ENCODE peak calls at places on chromosomes 12 and 14, in seven cellular contexts. Y, L, C, I, X, R and T are unnamed samples.

GRCh38 chr14:60838601-60839000 is 104.0 kb downstream of the MNAT1 start:
- DNase-seq in L (no peak), R (no peak), I (peak), C (no peak), X (no peak), Y (no peak), T (no peak)

GRCh38 chr12:31796270-31796951 is 67.6 kb upstream of the AMN1 start:
- DNase-seq in L (no peak), I (no peak), C (no peak), X (no peak), Y (no peak), R (no peak), T (no peak)

GRCh38 chr12:48991247-48992050 is 7.7 kb downstream of the DDN start:
- DNase-seq in X (no peak), I (no peak), L (no peak), C (no peak), R (no peak), Y (no peak), T (no peak)

GRCh38 chr14:50985124-50985815 is 41.0 kb upstream of the PYGL start:
- DNase-seq in I (no peak), C (no peak), L (no peak), X (no peak), Y (no peak), R (no peak), T (no peak)

GRCh38 chr14:20427231-20428009 is 8.5 kb downstream of the KLHL33 start:
- DNase-seq in Y (no peak), L (no peak), X (no peak), C (no peak), R (peak), I (no peak), T (no peak)

GRCh38 chr14:75561013-75561432 is 17.4 kb upstream of the FLVCR2 start:
- DNase-seq in Y (peak), C (peak), L (no peak), I (peak), X (peak), R (peak), T (no peak)

GRCh38 chr14:80136358-80136757 is 74.9 kb downstream of the DIO2 start:
- DNase-seq in L (no peak), C (no peak), X (no peak), Y (no peak), I (no peak), R (no peak), T (no peak)

GRCh38 chr14:68781161-68782021 is 11.5 kb downstream of the ZFP36L1 start:
- DNase-seq in X (no peak), R (no peak), I (no peak), Y (peak), L (no peak), C (no peak), T (no peak)

GRCh38 chr12:102534899-102535298 is 54.5 kb upstream of the IGF1 start:
- DNase-seq in I (no peak), C (no peak), Y (no peak), X (no peak), L (no peak), R (no peak), T (no peak)

GRCh38 chr12:126588586-126589249 is 1523.5 kb downstream of the AACS start:
- DNase-seq in I (no peak), R (peak), L (no peak), C (no peak), X (no peak), Y (no peak), T (no peak)

GRCh38 chr14:58923751-58924405 is 264.6 kb upstream of the DAAM1 start:
- DNase-seq in I (no peak), C (no peak), R (no peak), Y (no peak), L (no peak), X (no peak), T (no peak)

GRCh38 chr14:79043194-79043889 is 873.2 kb downstream of the NRXN3 start:
- DNase-seq in C (no peak), I (no peak), X (no peak), R (no peak), Y (no peak), L (no peak), T (no peak)

DNA sequence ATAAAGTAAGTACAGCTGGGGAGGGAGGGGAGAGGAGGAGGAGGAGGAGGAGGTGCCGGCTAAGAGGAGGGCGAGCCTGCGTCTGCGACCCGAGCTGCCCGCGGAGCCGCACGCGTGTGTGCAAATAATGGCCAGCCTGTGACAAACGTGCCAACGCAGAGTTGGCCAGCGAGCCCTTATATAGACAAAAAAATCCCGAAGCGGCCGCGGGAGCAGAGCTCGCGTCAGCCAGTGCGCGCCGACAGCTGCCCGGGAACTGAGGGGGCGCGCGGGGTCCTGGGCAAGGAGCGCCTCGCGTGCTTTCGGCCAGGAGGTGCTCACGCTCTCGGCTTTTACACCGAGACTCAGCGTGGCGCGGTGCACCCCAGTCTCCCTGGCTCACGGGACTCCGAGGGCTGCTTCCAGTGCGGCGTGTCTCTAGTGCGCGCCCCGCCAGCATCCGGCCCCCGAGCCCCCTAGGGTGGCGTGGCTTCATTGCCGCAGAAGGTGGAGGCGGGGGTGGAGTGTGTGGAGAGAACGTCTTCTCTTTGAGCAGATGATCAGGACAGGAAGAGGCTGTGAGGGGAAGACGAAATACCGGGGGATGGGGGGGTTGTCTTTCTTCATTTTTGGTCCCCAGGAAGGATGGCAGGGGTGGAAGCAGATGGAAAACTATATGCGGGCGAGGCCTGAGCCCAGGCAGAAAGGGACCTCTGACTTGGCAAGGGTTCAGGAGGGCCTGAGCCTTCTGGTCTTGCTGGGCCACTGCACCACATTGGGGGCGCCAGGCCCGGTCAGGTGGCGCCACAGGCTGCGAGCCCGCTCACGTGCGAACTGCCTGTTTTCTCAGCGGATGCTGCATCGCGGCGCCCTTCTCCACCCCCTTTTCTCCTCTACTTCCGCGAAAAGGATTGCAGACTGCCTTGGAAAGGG is 659 bp downstream of the SLC16A7 start:
- DNase-seq in Y (peak), X (peak), L (peak), I (peak), C (peak), R (peak), T (peak)
- TF ChIP-seq CTCF in Y (no peak), X (no peak), L (peak), I (no peak), C (no peak), R (no peak), T (no peak)

GRCh38 chr12:6946920-6947374 is 3.1 kb downstream of the C12orf57 start:
- DNase-seq in I (no peak), Y (no peak), C (no peak), L (no peak), X (peak), R (no peak), T (no peak)

GRCh38 chr12:6950401-6950801 is 755 bp upstream of the PTPN6 start:
- DNase-seq in C (no peak), X (no peak), R (no peak), Y (no peak), L (no peak), I (no peak), T (no peak)

GRCh38 chr12:6950944-6951540 is at the start of gene PTPN6:
- DNase-seq in X (peak), C (no peak), Y (peak), L (no peak), R (no peak), I (no peak), T (no peak)

GRCh38 chr12:6947615-6948014 is 3.5 kb upstream of the PTPN6 start:
- DNase-seq in X (no peak), I (no peak), L (no peak), R (no peak), C (no peak), Y (no peak), T (no peak)

GRCh38 chr12:6949063-6949594 is 2.0 kb upstream of the PTPN6 start:
- DNase-seq in C (no peak), Y (no peak), R (no peak), I (no peak), X (peak), L (no peak), T (no peak)
- TF ChIP-seq CTCF in C (no peak), Y (no peak), R (no peak), I (no peak), X (no peak), L (no peak), T (no peak)

GRCh38 chr12:54689984-54690383 is 41.8 kb upstream of the DCD start:
- DNase-seq in Y (no peak), X (no peak), C (no peak), L (no peak), I (no peak), R (peak), T (no peak)
- TF ChIP-seq CTCF in Y (no peak), X (no peak), C (no peak), L (peak), I (no peak), R (peak), T (no peak)

GRCh38 chr12:111057726-111058125 is 137.3 kb upstream of the MYL2 start:
- DNase-seq in X (no peak), C (no peak), I (no peak), L (no peak), R (peak), Y (no peak), T (no peak)

GRCh38 chr12:111055181-111055880 is 135.0 kb upstream of the MYL2 start:
- DNase-seq in R (no peak), Y (no peak), I (peak), X (no peak), C (no peak), L (no peak), T (no peak)

DNA sequence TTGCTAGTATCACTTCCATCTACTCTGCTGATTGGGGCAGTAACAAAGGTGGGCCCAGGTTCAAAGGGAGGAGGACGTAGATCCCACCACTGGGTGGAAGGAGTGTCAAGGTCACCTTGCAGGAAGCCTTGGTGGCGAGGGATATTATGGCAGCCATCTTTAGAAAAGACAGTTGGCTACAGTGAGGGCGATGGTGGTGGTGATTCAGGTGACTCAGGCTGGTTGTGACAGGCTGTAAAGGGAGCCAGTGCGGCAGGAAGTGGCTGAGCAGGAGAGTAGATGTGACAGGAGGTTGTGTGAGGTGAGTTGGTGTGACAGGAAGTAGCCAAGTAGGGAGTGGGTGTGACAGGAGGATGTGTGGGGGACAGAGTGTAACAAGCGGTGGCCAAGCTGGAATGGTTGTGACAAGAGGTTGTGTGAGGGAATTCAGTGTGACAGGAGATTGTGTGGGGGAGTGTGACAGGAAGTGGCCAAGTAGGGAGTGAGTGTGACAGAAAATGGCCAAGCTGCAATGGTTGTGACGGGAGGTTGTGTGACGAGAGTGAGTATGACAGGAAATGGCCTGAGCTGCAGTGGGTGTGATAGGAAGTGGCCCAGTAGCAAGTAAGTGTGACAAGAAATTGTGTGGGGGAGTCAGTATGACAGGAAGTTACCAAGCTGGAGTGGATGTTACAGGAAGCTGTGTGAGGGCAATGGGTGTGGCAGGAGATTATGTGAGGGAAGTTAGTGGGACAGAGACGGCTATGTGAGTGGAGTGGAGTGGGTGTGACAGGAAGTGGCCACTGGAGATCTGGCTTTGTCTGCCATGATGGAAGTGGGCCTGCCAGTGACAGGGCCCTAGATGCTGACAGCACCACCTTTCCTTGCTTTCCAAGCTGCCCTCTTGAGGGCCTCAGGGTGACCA is 136.5 kb upstream of the MYL2 start:
- DNase-seq in I (no peak), Y (peak), L (no peak), R (peak), C (no peak), X (no peak), T (no peak)
- TF ChIP-seq CTCF in I (no peak), Y (no peak), L (no peak), R (no peak), C (no peak), X (no peak), T (no peak)

DNA sequence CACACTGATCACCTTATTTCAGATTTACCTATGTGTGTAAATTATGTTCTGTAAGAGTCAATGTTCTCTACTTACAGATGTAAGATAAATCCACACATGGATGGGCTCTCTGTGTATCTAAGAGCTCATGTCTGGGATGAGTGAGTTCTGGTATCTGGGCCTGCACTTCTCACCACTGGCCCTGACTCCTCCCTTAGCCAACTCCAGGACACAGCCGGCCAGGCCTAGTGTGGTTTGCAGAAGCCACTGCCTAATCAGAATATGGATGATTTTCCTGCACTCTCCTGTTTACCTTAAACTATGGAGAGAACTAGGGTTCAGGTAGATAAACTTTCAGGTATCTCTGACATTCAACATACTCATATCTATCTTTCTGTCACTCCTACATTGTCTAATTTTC is 1284.8 kb downstream of the TMEM121 start:
- DNase-seq in R (no peak), Y (no peak), C (no peak), L (no peak), X (no peak), I (no peak), T (peak)
- TF ChIP-seq CTCF in R (no peak), Y (no peak), C (no peak), L (no peak), X (no peak), I (no peak), T (no peak)

GRCh38 chr12:90512518-90512917 is 442.5 kb downstream of the CCER1 start:
- DNase-seq in R (no peak), Y (no peak), L (no peak), X (no peak), C (no peak), I (no peak), T (no peak)
- TF ChIP-seq CTCF in R (no peak), Y (no peak), L (no peak), X (no peak), C (no peak), I (no peak), T (no peak)

GRCh38 chr12:12613334-12613733 is 1.7 kb downstream of the CREBL2 start:
- DNase-seq in C (no peak), Y (no peak), R (no peak), I (no peak), L (no peak), X (no peak), T (no peak)
- TF ChIP-seq CTCF in C (no peak), Y (no peak), R (no peak), I (no peak), L (no peak), X (no peak), T (no peak)

DNA sequence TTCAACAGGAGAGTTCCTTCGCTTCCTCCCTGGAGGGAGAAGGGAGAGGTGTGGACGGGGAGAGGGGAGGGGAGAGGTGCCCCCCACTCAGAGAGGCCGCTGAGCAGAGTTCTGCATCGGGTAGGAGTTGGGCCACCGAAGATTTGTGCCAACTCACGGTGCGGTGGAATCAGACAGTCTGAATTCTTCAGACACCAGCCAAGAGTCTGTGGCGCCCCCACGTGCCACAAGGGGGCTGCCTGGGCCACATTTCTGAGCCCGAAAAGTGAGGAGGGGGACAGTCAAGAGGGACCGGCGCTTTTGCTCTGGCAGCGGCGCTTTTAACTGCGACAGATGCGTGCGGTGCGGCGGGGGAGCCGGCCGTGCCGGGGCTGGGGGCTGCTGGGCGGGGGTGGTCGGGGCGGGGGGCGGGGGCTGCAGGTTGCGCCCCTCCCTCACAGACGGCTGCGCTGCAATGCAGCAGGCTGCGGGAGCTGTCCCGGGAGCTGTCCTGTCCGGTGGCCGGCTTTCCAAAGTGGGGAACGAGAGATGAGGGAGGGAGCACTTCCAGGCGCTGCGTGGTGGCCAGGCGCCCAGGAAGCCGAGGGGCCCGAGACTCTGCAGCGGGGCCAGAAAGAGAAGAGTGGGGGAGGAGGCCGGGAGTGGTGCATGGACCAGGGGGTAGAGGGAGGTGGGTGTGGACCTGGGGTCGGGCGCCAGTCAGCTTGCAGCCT is 941 bp upstream of the RTL1 start:
- DNase-seq in I (peak), X (no peak), Y (no peak), C (no peak), L (no peak), R (peak), T (no peak)
- TF ChIP-seq CTCF in I (no peak), X (no peak), Y (no peak), C (no peak), L (peak), R (peak), T (no peak)

DNA sequence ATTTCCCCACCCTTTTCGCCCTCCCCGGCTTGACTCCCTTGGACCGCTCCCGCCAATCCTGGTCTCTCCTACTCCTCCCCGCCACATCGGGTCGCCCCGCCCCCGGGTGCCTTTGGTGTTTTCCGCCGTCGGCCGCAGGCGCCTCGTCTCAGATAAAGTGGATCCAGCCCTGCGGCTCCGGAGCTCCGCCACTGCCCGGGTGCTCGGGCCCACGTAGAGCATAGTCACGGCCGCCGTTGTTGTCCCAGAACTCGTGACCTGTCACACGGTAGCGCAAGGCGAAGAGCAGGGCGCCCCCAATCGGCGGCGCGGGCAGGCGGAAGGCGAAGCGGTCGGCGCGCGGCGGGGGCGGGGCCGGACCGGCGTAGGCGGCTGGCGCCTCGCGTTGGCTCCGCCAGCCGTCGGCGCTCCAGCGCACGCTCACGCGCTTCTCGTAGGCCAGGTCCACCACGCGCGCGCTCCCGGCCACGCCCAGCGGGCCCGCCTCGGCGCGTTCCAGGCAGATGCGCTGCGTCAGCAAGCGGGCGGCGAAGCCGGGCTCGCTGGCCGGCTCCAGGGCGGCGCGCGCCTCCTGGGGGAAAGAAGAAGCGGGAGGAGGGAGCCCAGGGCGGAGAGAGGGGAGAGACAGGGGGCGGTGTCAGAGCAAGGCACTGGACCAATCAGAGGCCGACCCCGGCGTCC is 1.2 kb downstream of the PPP1R3E start:
- DNase-seq in C (peak), Y (peak), R (peak), L (peak), X (peak), I (peak), T (peak)
- TF ChIP-seq CTCF in C (peak), Y (peak), R (peak), L (peak), X (peak), I (peak), T (peak)

DNA sequence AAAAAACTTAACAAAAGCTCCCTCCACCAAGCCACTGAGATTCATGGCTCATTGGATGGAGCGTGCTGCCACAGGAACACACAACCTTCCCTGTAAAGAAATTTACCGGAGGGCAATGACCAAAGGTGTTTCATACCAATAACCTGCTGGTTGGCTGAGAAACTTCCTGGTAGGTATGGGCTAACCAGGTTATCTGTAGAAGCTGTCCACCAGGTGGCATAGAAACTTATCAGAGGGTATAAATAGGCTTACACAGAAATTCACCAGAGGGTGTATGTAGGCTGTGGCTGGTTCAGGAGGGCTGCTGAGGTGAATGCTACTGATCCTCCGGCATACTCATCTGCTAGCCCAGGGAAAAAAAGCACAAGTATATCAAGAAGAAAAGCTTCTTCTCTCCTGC is 27.1 kb upstream of the MTERF2 start:
- DNase-seq in L (no peak), Y (no peak), R (no peak), X (no peak), C (no peak), I (no peak), T (no peak)
- TF ChIP-seq CTCF in L (no peak), Y (peak), R (no peak), X (peak), C (no peak), I (peak), T (no peak)